ENCODE peak calls at places on chromosomes 3 and 15, in eight cellular contexts. X is C1 segment of cervical spinal cord; Z is mammary epithelial cell; I is naive thymus-derived CD8-positive, alpha-beta T cell; C is left cardiac atrium; K is NCI-H1694; E is activated CD4-positive, alpha-beta T cell treated with anti-CD3 and anti-CD28 coated beads, Interleukin-2, amount 50 U/mL, for 24 hours; L is activated CD4-positive, alpha-beta memory T cell treated with anti-CD3 and anti-CD28 coated beads for 36 hours. N is an unnamed sample.
A peak's percentile ranks its signal among the peaks of the same experiment; 100 is the strongest.

GRCh38 chr3:147400111-147400510 is 6.2 kb downstream of the ZIC4 start:
- DNase-seq in X (no peak), Z (no peak), I (no peak), C (no peak), K (no peak), E (no peak), L (no peak), N (no peak)

GRCh38 chr15:76217029-76217866 is 94.0 kb downstream of the ETFA start:
- DNase-seq in X (no peak), Z (peak; percentile 72), I (no peak), C (no peak), K (no peak), E (no peak), L (no peak), N (no peak)

GRCh38 chr3:176426371-176426770 is 770.9 kb downstream of the TBL1XR1 start:
- DNase-seq in X (no peak), Z (no peak), I (no peak), C (no peak), K (no peak), E (no peak), L (no peak), N (no peak)

GRCh38 chr3:122758877-122759670 is 34.6 kb downstream of the HSPBAP1 start:
- DNase-seq in X (no peak), Z (peak; percentile 15), I (no peak), C (no peak), K (no peak), E (no peak), L (no peak), N (no peak)

GRCh38 chr3:133591271-133591742 is 17.8 kb downstream of the CDV3 start:
- DNase-seq in X (no peak), Z (peak; percentile 20), I (no peak), C (no peak), K (no peak), E (no peak), L (no peak), N (no peak)

GRCh38 chr15:45497261-45497660 is 25.3 kb downstream of the SLC30A4 start:
- DNase-seq in X (no peak), Z (no peak), I (no peak), C (no peak), K (no peak), E (no peak), L (no peak), N (no peak)

GRCh38 chr15:33152502-33153109 is 41.9 kb downstream of the FMN1 start:
- DNase-seq in X (no peak), Z (peak; percentile 77), I (no peak), C (no peak), K (no peak), E (no peak), L (no peak), N (no peak)

GRCh38 chr3:172300187-172300586 is 148.1 kb downstream of the GHSR start:
- DNase-seq in X (no peak), Z (no peak), I (no peak), C (no peak), K (no peak), E (no peak), L (no peak), N (no peak)

GRCh38 chr3:149390772-149391212 is 13.3 kb upstream of the TM4SF1 start:
- DNase-seq in X (no peak), Z (peak; percentile 91), I (no peak), C (no peak), K (no peak), E (no peak), L (no peak), N (no peak)

GRCh38 chr3:65888980-65889706 is 149.6 kb downstream of the MAGI1 start:
- DNase-seq in X (no peak), Z (peak; percentile 84), I (no peak), C (no peak), K (no peak), E (no peak), L (no peak), N (no peak)

GRCh38 chr15:76139368-76140068 is 79.7 kb downstream of the TMEM266 start:
- DNase-seq in X (peak; percentile 38), Z (peak; percentile 55), I (peak; percentile 65), C (peak; percentile 77), K (peak; percentile 75), E (peak; percentile 61), L (peak; percentile 84), N (peak; percentile 52)